ENCODE peak calls at places on chromosomes 2 and 18, in four cellular contexts. B is HFF-Myc, T is PC-3, K is astrocyte of the spinal cord. I is an unnamed sample.

GRCh38 chr2:227153766-227154486 is 10.1 kb downstream of the COL4A4 start:
- DNase-seq in B (no peak), K (no peak), T (no peak), I (peak)

GRCh38 chr18:58991127-58991798 is 126.6 kb downstream of the ZNF532 start:
- DNase-seq in T (peak), K (peak), B (no peak), I (no peak)

GRCh38 chr2:183089192-183089851 is 10.8 kb downstream of the DUSP19 start:
- DNase-seq in T (no peak), B (no peak), K (no peak), I (no peak)

GRCh38 chr2:198296665-198297308 is 492.4 kb downstream of the PLCL1 start:
- DNase-seq in T (peak), B (peak), K (peak), I (peak)

GRCh38 chr2:60094450-60094929 is 459.0 kb downstream of the BCL11A start:
- DNase-seq in T (no peak), B (no peak), K (no peak), I (no peak)

GRCh38 chr2:11553661-11554429 is 20.0 kb downstream of the GREB1 start:
- DNase-seq in T (peak), K (peak), B (peak), I (peak)

GRCh38 chr2:225171350-225171749 is 129.1 kb upstream of the DOCK10 start:
- DNase-seq in T (no peak), K (no peak), B (no peak), I (no peak)

GRCh38 chr2:241849616-241850543 is 8.8 kb downstream of the PDCD1 start:
- DNase-seq in T (no peak), B (no peak), K (no peak), I (no peak)

GRCh38 chr18:79635127-79635726 is 44.4 kb upstream of the CTDP1 start:
- DNase-seq in T (no peak), B (no peak), K (no peak), I (no peak)

GRCh38 chr18:79631761-79632446 is 47.7 kb upstream of the CTDP1 start:
- DNase-seq in B (no peak), T (no peak), K (no peak), I (no peak)

GRCh38 chr18:79634186-79634585 is 45.4 kb upstream of the CTDP1 start:
- DNase-seq in B (no peak), T (no peak), K (no peak), I (no peak)

GRCh38 chr18:79632765-79633164 is 46.8 kb upstream of the CTDP1 start:
- DNase-seq in B (no peak), T (no peak), K (no peak), I (no peak)

DNA sequence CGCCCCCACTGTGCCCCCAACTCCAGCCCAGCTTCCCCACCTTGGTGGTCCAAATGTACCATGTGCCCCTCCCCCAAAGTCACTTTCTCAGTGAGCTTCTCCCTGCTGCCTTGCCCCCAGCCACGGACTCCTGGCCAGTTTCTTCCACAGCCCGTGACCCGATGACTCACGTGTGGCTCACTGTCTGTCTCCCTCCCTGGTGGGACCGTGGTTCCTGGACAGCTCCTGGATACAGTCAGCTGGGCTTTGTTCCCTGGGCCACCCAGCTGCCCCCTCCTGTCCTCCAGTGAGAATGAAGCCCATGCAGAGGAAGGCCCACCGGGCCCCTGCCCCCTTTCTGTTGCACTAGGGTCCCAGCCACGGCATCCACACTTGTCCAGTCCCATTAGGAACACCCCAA is 45.0 kb upstream of the CTDP1 start:
- DNase-seq in K (no peak), B (no peak), T (no peak), I (no peak)
- TF ChIP-seq CTCF in K (no peak), B (no peak), T (no peak), I (no peak)

GRCh38 chr18:21742323-21742687 is 1.7 kb downstream of the MIB1 start:
- DNase-seq in T (peak), K (no peak), B (no peak), I (no peak)

GRCh38 chr18:21740724-21741510 is at the start of gene MIB1:
- DNase-seq in K (peak), T (no peak), B (peak), I (peak)

GRCh38 chr18:21741511-21742322 is 1.1 kb downstream of the MIB1 start:
- DNase-seq in K (peak), B (no peak), T (no peak), I (peak)

GRCh38 chr18:21745234-21745633 is 4.6 kb downstream of the MIB1 start:
- DNase-seq in K (no peak), T (no peak), B (no peak), I (no peak)

GRCh38 chr18:21743166-21743831 is 2.7 kb downstream of the MIB1 start:
- DNase-seq in T (no peak), B (no peak), K (no peak), I (no peak)
- H3K4me3 ChIP-seq in T (peak), B (no peak), K (no peak), I (no peak)

GRCh38 chr2:21754164-21754788 is 630.5 kb downstream of the TDRD15 start:
- DNase-seq in B (no peak), T (no peak), K (no peak), I (peak)
- TF ChIP-seq CTCF in B (no peak), T (peak), K (no peak), I (peak)

GRCh38 chr2:150467641-150467963 is 19.9 kb downstream of the RND3 start:
- DNase-seq in K (no peak), T (peak), B (no peak), I (peak)
- H3K4me3 ChIP-seq in K (no peak), T (no peak), B (no peak), I (no peak)

GRCh38 chr2:201357216-201357615 is at the start of gene FLACC1:
- DNase-seq in K (peak), T (peak), B (peak), I (peak)
- TF ChIP-seq CTCF in K (no peak), T (no peak), B (no peak), I (no peak)

GRCh38 chr18:2692508-2692907 is 37.0 kb downstream of the SMCHD1 start:
- DNase-seq in K (no peak), B (no peak), T (no peak), I (peak)
- H3K4me3 ChIP-seq in K (no peak), B (no peak), T (no peak), I (no peak)